ENCODE peak calls at places on chromosome 16, in eight cellular contexts. T is heart left ventricle, P is endothelial cell of umbilical vein, K is uterus, V is tibial nerve, X is A549, M is HCT116, S is body of pancreas. B is an unnamed sample.

GRCh38 chr16:28845173-28846079 is 722 bp downstream of the TUFM start:
- DNase-seq in T (no peak), K (no peak), V (no peak), P (peak; percentile 15), X (peak; percentile 50), S (peak; percentile 33), M (peak; percentile 53), B (no peak)

GRCh38 chr16:3762080-3762750 is 44.9 kb upstream of the TRAP1 start:
- DNase-seq in S (no peak), V (no peak), K (no peak), T (no peak), M (no peak), P (no peak), X (no peak), B (no peak)

GRCh38 chr16:58197314-58198012 is 443 bp downstream of the CSNK2A2 start:
- DNase-seq in K (no peak), V (no peak), X (no peak), S (no peak), M (no peak), P (no peak), T (no peak), B (no peak)

GRCh38 chr16:27549607-27549856 is 181 bp downstream of the GTF3C1 start:
- DNase-seq in S (no peak), T (no peak), V (no peak), X (no peak), K (no peak), M (no peak), P (no peak), B (no peak)

GRCh38 chr16:64397945-64398508 is 723.8 kb downstream of the CDH11 start:
- DNase-seq in M (no peak), K (no peak), S (no peak), P (peak; percentile 75), X (no peak), V (no peak), T (no peak), B (no peak)

GRCh38 chr16:61968242-61968978 is 67.8 kb downstream of the CDH8 start:
- DNase-seq in P (no peak), V (no peak), X (no peak), S (no peak), K (no peak), M (no peak), T (no peak), B (no peak)

GRCh38 chr16:3983081-3983520 is 102.6 kb upstream of the CREBBP start:
- DNase-seq in V (peak; percentile 42), X (peak; percentile 81), P (peak; percentile 72), S (peak; percentile 87), T (peak; percentile 74), K (peak; percentile 71), M (peak; percentile 60), B (peak; percentile 38)

GRCh38 chr16:5003211-5003610 is 30.5 kb downstream of the NAGPA start:
- DNase-seq in P (no peak), X (no peak), S (no peak), K (no peak), M (no peak), V (no peak), T (no peak), B (no peak)

GRCh38 chr16:5738586-5738985 is 641.0 kb upstream of the EEF2KMT start:
- DNase-seq in K (no peak), X (no peak), M (no peak), V (no peak), T (no peak), P (no peak), S (no peak), B (no peak)

GRCh38 chr16:77496934-77497333 is 62.1 kb upstream of the ADAMTS18 start:
- DNase-seq in S (no peak), K (no peak), T (no peak), V (no peak), X (no peak), M (no peak), P (peak; percentile 4), B (no peak)

GRCh38 chr16:3961449-3961849 is 80.9 kb upstream of the CREBBP start:
- DNase-seq in M (no peak), T (no peak), K (no peak), V (no peak), P (no peak), X (peak; percentile 36), S (peak; percentile 73), B (peak; percentile 82)

DNA sequence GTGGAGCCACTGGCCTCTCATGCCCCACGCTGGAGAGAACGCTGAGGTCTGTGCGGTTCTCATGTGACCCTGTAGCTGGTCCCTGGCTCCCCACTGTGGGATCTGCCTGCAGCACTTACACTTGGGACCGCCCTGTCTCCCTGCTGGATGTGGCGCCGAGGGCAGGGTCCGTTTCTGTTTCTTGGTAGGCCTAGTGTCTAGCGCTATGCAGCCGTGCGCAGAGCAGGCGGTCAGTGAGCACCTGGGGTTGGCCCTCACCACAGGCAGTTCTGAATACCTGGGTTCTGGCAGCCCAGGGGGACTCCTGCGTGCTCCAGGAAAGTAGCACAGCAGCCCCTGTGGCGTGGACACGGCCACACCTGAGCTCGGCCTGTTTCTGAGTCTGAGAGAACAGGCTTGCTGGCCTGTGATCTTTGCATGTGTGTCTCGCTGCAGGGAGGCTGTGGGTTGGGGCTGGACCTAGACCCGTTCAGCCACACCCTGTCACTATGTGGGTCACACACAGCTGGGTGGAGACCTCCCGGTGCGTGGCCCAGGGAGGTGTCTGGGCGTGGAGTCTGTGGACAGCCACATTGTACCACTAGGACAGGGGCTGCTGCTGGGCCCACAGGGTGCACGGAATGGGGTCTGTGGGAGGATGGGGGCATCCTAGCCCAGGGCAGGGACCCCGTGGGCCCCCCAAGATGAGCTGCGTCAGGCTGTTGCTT is 2.8 kb downstream of the CAPN15 start:
- DNase-seq in V (no peak), P (no peak), K (no peak), S (peak; percentile 53), X (no peak), M (no peak), T (no peak), B (no peak)
- TF ChIP-seq POLR2A in V (no peak), P (no peak), K (no peak), S (no peak), X (no peak), M (no peak), T (no peak), B (no peak)

DNA sequence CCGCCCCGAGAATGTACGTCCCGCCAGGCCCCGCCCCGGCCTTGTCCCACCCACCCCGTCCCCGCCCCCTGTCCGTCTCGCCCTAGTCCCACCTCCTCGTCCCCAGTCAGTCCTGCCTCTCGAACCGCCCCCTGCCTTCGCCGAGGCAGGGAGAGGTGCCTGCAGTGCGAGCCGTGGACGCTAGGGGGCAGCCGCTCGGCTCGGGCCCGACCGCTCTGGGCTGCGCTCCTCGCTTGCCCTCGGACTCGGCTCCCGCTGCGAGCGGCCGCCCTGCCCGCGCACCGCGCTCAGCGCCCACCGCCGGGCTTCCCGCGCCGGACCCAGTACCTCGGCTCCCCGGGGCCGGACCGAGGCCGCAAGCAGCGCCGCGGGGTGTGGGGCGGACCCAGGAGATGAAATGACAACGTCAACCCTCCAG is at the start of gene VPS4A:
- DNase-seq in V (peak; percentile 91), P (peak; percentile 98), S (peak; percentile 98), X (peak; percentile 96), K (peak; percentile 96), T (peak; percentile 96), M (peak; percentile 89), B (peak; percentile 95)
- TF ChIP-seq POLR2A in V (peak; percentile 62), P (peak; percentile 85), S (peak; percentile 89), X (peak; percentile 69), K (peak; percentile 72), T (no peak), M (peak; percentile 53), B (peak; percentile 80)

GRCh38 chr16:67229906-67230808 is 3.2 kb downstream of the TMEM208 start:
- DNase-seq in X (no peak), T (no peak), K (no peak), M (no peak), V (no peak), P (no peak), S (no peak), B (no peak)
- TF ChIP-seq POLR2A in X (no peak), T (no peak), K (no peak), M (no peak), V (no peak), P (no peak), S (no peak), B (no peak)

GRCh38 chr16:46973457-46974324 is at the start of gene DNAJA2:
- DNase-seq in K (peak; percentile 89), P (peak; percentile 91), S (peak; percentile 92), M (peak; percentile 77), T (peak; percentile 95), X (peak; percentile 89), V (peak; percentile 87), B (peak; percentile 94)
- TF ChIP-seq POLR2A in K (peak; percentile 92), P (peak; percentile 91), S (peak; percentile 68), M (peak; percentile 91), T (no peak), X (peak; percentile 79), V (peak; percentile 91), B (peak; percentile 77)

GRCh38 chr16:30065112-30065942 is at the start of gene ALDOA:
- DNase-seq in M (peak; percentile 93), P (peak; percentile 99), V (peak; percentile 95), X (peak; percentile 98), K (peak; percentile 99), T (peak; percentile 99), S (peak; percentile 98), B (peak; percentile 90)
- TF ChIP-seq POLR2A in M (peak; percentile 40), P (peak; percentile 98), V (peak; percentile 97), X (peak; percentile 95), K (peak; percentile 97), T (peak; percentile 98), S (peak; percentile 93), B (peak; percentile 94)

GRCh38 chr16:50024684-50025543 is at the start of gene CNEP1R1:
- DNase-seq in T (peak; percentile 94), X (peak; percentile 97), S (peak; percentile 94), V (peak; percentile 88), K (peak; percentile 93), M (peak; percentile 96), P (peak; percentile 98), B (peak; percentile 93)
- TF ChIP-seq POLR2A in T (no peak), X (peak; percentile 87), S (peak; percentile 15), V (peak; percentile 60), K (peak; percentile 70), M (peak; percentile 52), P (peak; percentile 63), B (peak; percentile 87)

GRCh38 chr16:31464781-31465260 is 5.5 kb downstream of the ARMC5 start:
- DNase-seq in M (no peak), X (no peak), V (no peak), S (no peak), K (no peak), P (no peak), T (no peak), B (no peak)

GRCh38 chr16:31465788-31466370 is 6.1 kb upstream of the TGFB1I1 start:
- DNase-seq in X (no peak), P (no peak), S (no peak), V (no peak), M (no peak), T (no peak), K (no peak), B (no peak)

GRCh38 chr16:31467151-31467550 is 4.8 kb upstream of the TGFB1I1 start:
- DNase-seq in K (no peak), X (no peak), S (no peak), P (no peak), V (no peak), M (no peak), T (no peak), B (no peak)

GRCh38 chr16:31467858-31468257 is 4.1 kb upstream of the TGFB1I1 start:
- DNase-seq in X (no peak), K (no peak), S (no peak), T (no peak), V (no peak), P (no peak), M (no peak), B (no peak)

GRCh38 chr16:31466381-31466841 is 5.5 kb upstream of the TGFB1I1 start:
- DNase-seq in M (no peak), V (no peak), S (no peak), T (no peak), P (no peak), X (no peak), K (no peak), B (no peak)
- TF ChIP-seq POLR2A in M (no peak), V (no peak), S (no peak), T (no peak), P (no peak), X (no peak), K (no peak), B (no peak)

B was measured in H54.